ENCODE peak calls at places on chromosomes 2 and 18, in six cellular contexts. K is ovary; F is effector memory CD4-positive, alpha-beta T cell; O is stomach; N is GM23248; A is Panc1. H is an unnamed sample.

GRCh38 chr2:213150315-213150951 is 979 bp downstream of the IKZF2 start:
- DNase-seq in K (no peak), N (peak; percentile 53), A (no peak), O (no peak), F (no peak), H (peak; percentile 13)

GRCh38 chr18:66752733-66753132 is 148.8 kb upstream of the CDH19 start:
- DNase-seq in N (no peak), K (no peak), A (no peak), O (no peak), F (no peak), H (no peak)

GRCh38 chr2:48482774-48483173 is 47.2 kb upstream of the STON1 start:
- DNase-seq in K (no peak), A (no peak), N (no peak), O (no peak), F (no peak), H (no peak)

GRCh38 chr2:232411901-232412629 is 5.4 kb downstream of the ALPG start:
- DNase-seq in F (no peak), O (no peak), N (no peak), K (no peak), A (no peak), H (no peak)

GRCh38 chr2:127893033-127893432 is 7.3 kb upstream of the AMMECR1L start:
- DNase-seq in N (no peak), F (no peak), O (no peak), A (no peak), K (no peak), H (no peak)

GRCh38 chr2:3116371-3116770 is 261.2 kb downstream of the EIPR1 start:
- DNase-seq in N (no peak), O (no peak), A (no peak), K (no peak), F (no peak), H (no peak)

GRCh38 chr2:142325870-142326269 is 195.1 kb upstream of the LRP1B start:
- DNase-seq in F (no peak), N (no peak), O (no peak), K (no peak), A (no peak), H (no peak)

GRCh38 chr2:214856116-214856515 is 46.6 kb upstream of the BARD1 start:
- DNase-seq in F (no peak), A (no peak), O (no peak), N (peak; percentile 60), K (no peak), H (no peak)

GRCh38 chr18:77870238-77870637 is 620.6 kb downstream of the GALR1 start:
- DNase-seq in A (no peak), N (no peak), O (no peak), K (no peak), F (no peak), H (no peak)

GRCh38 chr2:233247116-233247515 is 4.4 kb upstream of the ATG16L1 start:
- DNase-seq in N (no peak), O (no peak), F (no peak), K (no peak), A (no peak), H (no peak)

GRCh38 chr2:79612999-79613398 is 100.1 kb downstream of the CTNNA2 start:
- DNase-seq in F (no peak), K (no peak), O (no peak), A (no peak), N (no peak), H (no peak)

GRCh38 chr18:69948919-69949537 is 1.4 kb upstream of the CD226 start:
- DNase-seq in A (no peak), F (no peak), O (peak; percentile 30), N (no peak), K (peak; percentile 58), H (no peak)

GRCh38 chr2:40093036-40093673 is 314.1 kb upstream of the THUMPD2 start:
- DNase-seq in N (peak; percentile 60), O (no peak), F (no peak), A (no peak), K (no peak), H (no peak)

GRCh38 chr2:191036365-191036764 is 22.4 kb upstream of the STAT1 start:
- DNase-seq in N (no peak), O (no peak), K (no peak), A (no peak), F (no peak), H (no peak)

GRCh38 chr18:63834471-63835113 is 52.9 kb upstream of the SERPINB2 start:
- DNase-seq in O (no peak), F (no peak), A (no peak), N (peak; percentile 24), K (no peak), H (no peak)

GRCh38 chr18:63997606-63998005 is 27.7 kb downstream of the SERPINB8 start:
- DNase-seq in A (no peak), O (no peak), F (no peak), N (peak; percentile 9), K (no peak), H (no peak)

GRCh38 chr2:218959761-218960195 is 312 bp downstream of the CDK5R2 start:
- DNase-seq in O (no peak), N (no peak), K (no peak), F (no peak), A (no peak), H (no peak)

GRCh38 chr2:144466637-144467036 is 53.3 kb downstream of the ZEB2 start:
- DNase-seq in N (no peak), A (no peak), F (no peak), O (no peak), K (no peak), H (no peak)

GRCh38 chr2:75932996-75933395 is 222.3 kb upstream of the GCFC2 start:
- DNase-seq in A (no peak), K (no peak), O (no peak), F (no peak), N (no peak), H (no peak)

GRCh38 chr2:159211447-159212396 is 74.8 kb downstream of the WDSUB1 start:
- DNase-seq in N (no peak), O (no peak), K (no peak), A (no peak), F (no peak), H (no peak)

GRCh38 chr2:17791121-17791902 is 24.9 kb upstream of the MSGN1 start:
- DNase-seq in K (no peak), O (no peak), A (no peak), F (no peak), N (peak; percentile 42), H (no peak)

GRCh38 chr2:33334083-33334482 is 142.4 kb upstream of the RASGRP3 start:
- DNase-seq in K (no peak), F (no peak), N (no peak), O (no peak), A (no peak), H (no peak)

GRCh38 chr2:18641823-18642222 is 52.5 kb upstream of the NT5C1B start:
- DNase-seq in A (no peak), K (no peak), O (no peak), F (no peak), N (no peak), H (no peak)

GRCh38 chr2:53755022-53755630 is 12.5 kb upstream of the CHAC2 start:
- DNase-seq in F (no peak), K (no peak), A (no peak), O (peak; percentile 35), N (peak; percentile 79), H (peak; percentile 5)

GRCh38 chr2:10322973-10323372 is 20.3 kb downstream of the HPCAL1 start:
- DNase-seq in A (no peak), N (no peak), K (no peak), O (no peak), F (no peak), H (no peak)

GRCh38 chr2:10326707-10327594 is 24.2 kb downstream of the HPCAL1 start:
- DNase-seq in N (no peak), A (no peak), O (no peak), F (no peak), K (peak; percentile 52), H (peak; percentile 78)

GRCh38 chr2:10326151-10326616 is 23.5 kb downstream of the HPCAL1 start:
- DNase-seq in F (no peak), A (no peak), K (no peak), N (no peak), O (no peak), H (no peak)

GRCh38 chr2:10323535-10323934 is 20.8 kb downstream of the HPCAL1 start:
- DNase-seq in F (no peak), O (no peak), A (no peak), N (no peak), K (no peak), H (no peak)

GRCh38 chr2:10325278-10326145 is 22.8 kb downstream of the HPCAL1 start:
- DNase-seq in F (no peak), K (no peak), O (no peak), N (no peak), A (no peak), H (no peak)
- H3K4me3 ChIP-seq in F (no peak overlapping the region), K (no peak overlapping the region), O (no peak overlapping the region), N (no peak overlapping the region), A (no peak overlapping the region), H (no peak overlapping the region)

GRCh38 chr2:174336403-174337336 is 1.9 kb downstream of the SP9 start:
- DNase-seq in O (no peak), A (no peak), K (no peak), F (no peak), N (no peak), H (peak; percentile 33)
- H3K4me3 ChIP-seq in O (peak overlapping the region; percentile 36), A (no peak overlapping the region), K (peak overlapping the region; percentile 7), F (peak overlapping the region; percentile 52), N (peak overlapping the region; percentile 74), H (peak overlapping the region; percentile 44)

GRCh38 chr2:240817496-240818292 is 2.3 kb downstream of the KIF1A start:
- DNase-seq in N (no peak), K (no peak), A (no peak), O (peak; percentile 14), F (no peak), H (no peak)

GRCh38 chr2:240818543-240819403 is 1.2 kb downstream of the KIF1A start:
- DNase-seq in N (no peak), K (no peak), A (no peak), F (no peak), O (peak; percentile 20), H (no peak)

GRCh38 chr2:240819404-240820013 is 510 bp downstream of the KIF1A start:
- DNase-seq in K (no peak), A (no peak), O (peak; percentile 13), F (no peak), N (no peak), H (no peak)

GRCh38 chr2:240816584-240817495 is 3.2 kb downstream of the KIF1A start:
- DNase-seq in K (no peak), F (no peak), A (no peak), N (no peak), O (no peak), H (no peak)

GRCh38 chr2:240818293-240818542 is 1.8 kb downstream of the KIF1A start:
- DNase-seq in A (no peak), K (no peak), F (no peak), O (peak; percentile 13), N (no peak), H (no peak)
- H3K4me3 ChIP-seq in A (peak overlapping the region; percentile 57), K (no peak overlapping the region), F (no peak overlapping the region), O (no peak overlapping the region), N (no peak overlapping the region), H (no peak overlapping the region)

GRCh38 chr2:21763501-21763900 is 639.7 kb downstream of the TDRD15 start:
- DNase-seq in O (no peak), N (no peak), K (no peak), F (no peak), A (no peak), H (no peak)

GRCh38 chr2:21759819-21760218 is 636.1 kb downstream of the TDRD15 start:
- DNase-seq in O (no peak), N (no peak), A (no peak), F (no peak), K (no peak), H (no peak)

GRCh38 chr2:21754164-21754788 is 630.5 kb downstream of the TDRD15 start:
- DNase-seq in K (no peak), N (no peak), F (no peak), A (no peak), O (no peak), H (no peak)

GRCh38 chr2:21757805-21758204 is 634.0 kb downstream of the TDRD15 start:
- DNase-seq in A (no peak), F (no peak), O (no peak), N (no peak), K (no peak), H (no peak)
- H3K4me3 ChIP-seq in A (no peak overlapping the region), F (no peak overlapping the region), O (no peak overlapping the region), N (no peak overlapping the region), K (no peak overlapping the region), H (no peak overlapping the region)

H was measured in MG63.